ENCODE peak calls at places on chromosomes 2 and 18, in five cellular contexts. N is Peyer's patch, F is testis, D is H9, Y is AG04449. K is an unnamed sample.

GRCh38 chr2:23286765-23287155 is 98.2 kb upstream of the KLHL29 start:
- DNase-seq in N (peak; percentile 55), F (peak; percentile 56), D (no peak), Y (no peak), K (no peak)

GRCh38 chr2:211035548-211036185 is 479.3 kb downstream of the CPS1 start:
- DNase-seq in N (no peak), F (peak; percentile 47), D (no peak), Y (no peak), K (no peak)

GRCh38 chr2:65366595-65367125 is 65.7 kb downstream of the SPRED2 start:
- DNase-seq in N (peak; percentile 80), F (no peak), D (no peak), Y (peak; percentile 91), K (no peak)

GRCh38 chr2:158893057-158893456 is 75.4 kb upstream of the TANC1 start:
- DNase-seq in N (no peak), F (no peak), D (no peak), Y (no peak), K (peak; percentile 23)

GRCh38 chr2:172931923-172932520 is 143.6 kb upstream of the MAP3K20 start:
- DNase-seq in N (peak; percentile 82), F (peak; percentile 86), D (no peak), Y (no peak), K (peak; percentile 70)

GRCh38 chr2:102724553-102724952 is 37.3 kb upstream of the TMEM182 start:
- DNase-seq in N (no peak), F (no peak), D (no peak), Y (no peak), K (no peak)

GRCh38 chr18:44742741-44743311 is 62.1 kb downstream of the SETBP1 start:
- DNase-seq in N (peak; percentile 58), F (peak; percentile 80), D (no peak), Y (no peak), K (peak; percentile 58)

GRCh38 chr2:47497843-47498460 is 95.0 kb downstream of the MSH2 start:
- DNase-seq in N (no peak), F (no peak), D (no peak), Y (no peak), K (no peak)

GRCh38 chr2:46434851-46435273 is 44.5 kb upstream of the TMEM247 start:
- DNase-seq in N (no peak), F (no peak), D (no peak), Y (peak; percentile 66), K (no peak)

GRCh38 chr2:29522951-29523669 is 398.3 kb downstream of the ALK start:
- DNase-seq in N (no peak), F (no peak), D (no peak), Y (peak; percentile 50), K (no peak)

GRCh38 chr2:176514276-176514675 is 245.0 kb downstream of the MTX2 start:
- DNase-seq in N (no peak), F (no peak), D (no peak), Y (no peak), K (no peak)

DNA sequence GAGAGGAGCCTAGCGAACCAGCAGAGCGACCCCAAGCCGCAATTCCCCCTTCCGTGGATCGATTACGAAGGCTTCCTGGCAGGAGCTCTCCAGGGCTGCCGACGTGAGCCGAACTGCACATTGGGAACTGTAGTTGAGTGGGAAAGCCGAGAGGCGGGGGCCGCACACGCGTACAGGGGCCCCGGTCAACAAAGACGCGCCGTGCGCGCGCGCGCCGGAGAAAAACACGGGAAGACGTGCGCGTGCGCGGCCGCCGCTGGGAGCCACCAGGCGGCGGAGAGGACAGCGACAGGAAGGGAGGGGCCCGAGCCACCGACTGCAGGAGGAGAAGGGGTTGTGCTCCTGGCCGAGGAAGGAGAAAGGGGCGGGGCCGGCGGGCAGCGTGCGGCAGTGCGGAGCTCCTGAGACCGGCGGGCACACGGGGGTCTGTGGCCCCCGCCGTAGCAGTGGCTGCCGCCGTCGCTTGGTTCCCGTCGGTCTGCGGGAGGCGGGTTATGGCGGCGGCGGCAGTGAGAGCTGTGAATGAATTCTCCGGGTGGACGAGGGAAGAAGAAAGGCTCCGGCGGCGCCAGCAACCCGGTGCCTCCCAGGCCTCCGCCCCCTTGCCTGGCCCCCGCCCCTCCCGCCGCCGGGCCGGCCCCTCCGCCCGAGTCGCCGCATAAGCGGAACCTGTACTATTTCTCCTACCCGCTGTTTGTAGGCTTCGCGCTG is at the start of gene SPAST:
- DNase-seq in N (peak; percentile 99), F (peak; percentile 98), D (peak; percentile 99), Y (peak; percentile 59), K (peak; percentile 99)
- TF ChIP-seq CTCF in N (peak; percentile 94), F (peak; percentile 68), D (peak; percentile 39), Y (peak; percentile 76), K (peak; percentile 68)

DNA sequence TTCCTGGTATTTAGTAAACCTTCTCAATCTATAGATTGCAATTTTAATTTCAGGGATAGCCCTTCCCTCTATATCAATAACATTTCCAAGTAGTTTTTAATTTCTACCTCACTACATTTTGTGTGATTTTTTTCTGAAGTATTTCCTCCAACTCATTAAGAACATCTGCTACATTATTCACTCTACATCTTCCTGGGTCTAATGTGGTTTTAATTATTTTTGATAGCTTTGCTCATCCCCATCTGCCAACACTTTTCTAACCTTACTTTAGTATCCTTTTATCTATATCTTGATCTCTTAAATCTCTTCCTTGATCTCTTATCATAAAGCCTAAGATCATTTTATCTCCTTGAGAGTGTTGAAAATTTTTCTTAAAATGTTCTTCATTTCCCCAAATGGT is 278.3 kb upstream of the CYP26B1 start:
- DNase-seq in N (no peak), F (no peak), D (no peak), Y (no peak), K (no peak)
- TF ChIP-seq CTCF in N (no peak), F (no peak), D (no peak), Y (no peak), K (no peak)

GRCh38 chr2:170928824-170929685 is at the start of gene GORASP2:
- DNase-seq in N (peak; percentile 99), F (peak; percentile 100), D (peak; percentile 100), Y (peak; percentile 98), K (peak; percentile 97)
- TF ChIP-seq CTCF in N (peak; percentile 99), F (peak; percentile 99), D (peak; percentile 96), Y (peak; percentile 81), K (peak; percentile 99)

DNA sequence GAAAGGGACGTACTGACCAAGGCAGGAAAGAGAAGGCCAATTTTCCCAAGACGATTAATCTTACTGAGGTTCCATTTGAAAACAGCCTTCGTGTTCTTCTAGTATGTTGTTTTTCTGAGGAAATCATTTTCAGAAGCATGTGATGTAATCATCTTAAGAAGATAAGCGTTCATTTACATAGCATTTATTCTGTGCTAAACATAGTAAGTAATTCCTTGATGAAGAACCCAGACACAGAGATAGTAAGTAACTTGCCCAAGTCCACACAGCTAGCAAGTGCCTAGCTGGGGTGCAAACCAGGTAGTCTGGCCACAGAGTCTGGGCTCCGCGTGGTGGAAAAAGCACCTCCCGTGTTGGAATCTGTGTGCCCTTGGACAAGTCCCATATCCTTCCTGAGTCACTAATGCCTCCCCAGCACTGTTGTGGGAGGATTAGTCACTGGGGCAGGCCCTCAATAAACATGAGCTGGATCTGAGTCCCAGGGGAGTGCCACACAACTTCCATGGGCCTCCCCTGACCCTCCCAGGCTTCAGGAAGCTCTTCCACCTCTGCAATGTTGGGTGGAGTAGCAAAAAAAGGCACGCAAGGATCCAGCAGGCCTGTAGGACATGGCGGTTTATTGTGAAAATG is 26.9 kb upstream of the ASAP2 start:
- DNase-seq in N (peak; percentile 70), F (no peak), D (no peak), Y (no peak), K (no peak)
- TF ChIP-seq CTCF in N (no peak), F (no peak), D (no peak), Y (no peak), K (no peak)

GRCh38 chr2:79910643-79911042 is 393.9 kb downstream of the LRRTM1 start:
- DNase-seq in N (no peak), F (no peak), D (no peak), Y (no peak), K (no peak)
- TF ChIP-seq CTCF in N (no peak), F (no peak), D (peak; percentile 49), Y (no peak), K (no peak)

GRCh38 chr2:129192117-129192516 is 787.3 kb upstream of the RAB6C start:
- DNase-seq in N (no peak), F (no peak), D (peak; percentile 39), Y (no peak), K (peak; percentile 39)

GRCh38 chr2:129193961-129194360 is 785.5 kb upstream of the RAB6C start:
- DNase-seq in N (no peak), F (peak; percentile 30), D (peak; percentile 48), Y (no peak), K (no peak)

GRCh38 chr2:129189617-129190016 is 789.8 kb upstream of the RAB6C start:
- DNase-seq in N (no peak), F (no peak), D (peak; percentile 43), Y (no peak), K (no peak)

GRCh38 chr2:129192841-129193253 is 786.6 kb upstream of the RAB6C start:
- DNase-seq in N (no peak), F (peak; percentile 52), D (no peak), Y (no peak), K (no peak)

DNA sequence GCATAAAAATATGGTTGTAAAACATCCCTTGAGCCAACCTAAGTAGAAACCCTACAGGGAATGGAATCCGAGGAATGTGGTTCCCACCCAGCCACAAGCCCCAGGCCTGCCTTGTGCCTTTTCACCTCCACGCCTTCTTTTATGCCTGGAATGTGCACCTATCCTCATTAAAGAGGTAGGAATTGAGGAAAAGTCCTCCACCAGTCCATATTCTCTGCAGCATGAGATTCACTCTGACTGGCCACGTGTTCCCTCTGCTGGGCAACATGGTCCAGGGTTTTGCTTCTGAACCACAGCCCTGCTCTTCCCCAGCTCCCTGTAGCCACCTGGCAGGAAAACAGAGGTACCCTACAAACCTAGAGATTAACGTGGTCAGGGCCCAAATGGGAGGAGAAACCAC is 787.9 kb upstream of the RAB6C start:
- DNase-seq in N (no peak), F (no peak), D (peak; percentile 74), Y (no peak), K (no peak)
- TF ChIP-seq CTCF in N (no peak), F (no peak), D (no peak), Y (no peak), K (no peak)

GRCh38 chr2:204008352-204008751 is 71.8 kb downstream of the ICOS start:
- DNase-seq in N (no peak), F (no peak), D (no peak), Y (no peak), K (no peak)
- TF ChIP-seq CTCF in N (no peak), F (no peak), D (no peak), Y (no peak), K (no peak)

GRCh38 chr2:229340086-229340760 is 69.1 kb upstream of the PID1 start:
- DNase-seq in N (no peak), F (no peak), D (no peak), Y (no peak), K (no peak)

GRCh38 chr2:229344151-229344551 is 73.1 kb upstream of the PID1 start:
- DNase-seq in N (no peak), F (no peak), D (no peak), Y (no peak), K (no peak)

GRCh38 chr2:229343661-229344060 is 72.6 kb upstream of the PID1 start:
- DNase-seq in N (no peak), F (no peak), D (no peak), Y (no peak), K (no peak)

GRCh38 chr2:229339613-229340012 is 68.5 kb upstream of the PID1 start:
- DNase-seq in N (no peak), F (no peak), D (no peak), Y (no peak), K (no peak)

GRCh38 chr2:229342376-229342775 is 71.3 kb upstream of the PID1 start:
- DNase-seq in N (no peak), F (peak; percentile 64), D (peak; percentile 74), Y (no peak), K (peak; percentile 60)
- TF ChIP-seq CTCF in N (peak; percentile 11), F (no peak), D (peak; percentile 86), Y (no peak), K (peak; percentile 39)

K was measured in glutamatergic neuron.